ENCODE peak calls at places on chromosomes 11 and 22, in seven cellular contexts. S is tibial nerve, M is tibial artery, J is PC-3, R is cardiac muscle cell, C is uterus, A is adrenal gland. X is an unnamed sample. For H3K4me1 and H3K36me3, the result is how much of the 10 kb centered on the place peaks cover.

GRCh38 chr11:11207428-11207827 is 145.6 kb downstream of the CSNK2A3 start:
- DNase-seq in S (no peak), C (no peak), M (no peak), J (no peak), A (no peak), R (no peak), X (no peak)

GRCh38 chr11:12235945-12236743 is 125.8 kb downstream of the MICAL2 start:
- DNase-seq in S (no peak), M (peak), R (peak), J (peak), A (no peak), C (no peak), X (no peak)

GRCh38 chr11:69335461-69336386 is 41.8 kb downstream of the MYEOV start:
- DNase-seq in M (peak), R (no peak), S (no peak), A (peak), J (peak), C (no peak), X (no peak)

GRCh38 chr22:39384750-39385480 is 14.7 kb upstream of the TAB1 start:
- DNase-seq in R (peak), C (no peak), S (no peak), A (peak), M (no peak), J (peak), X (no peak)

GRCh38 chr11:68653486-68654430 is 30.6 kb upstream of the GAL start:
- DNase-seq in C (no peak), S (no peak), R (no peak), A (no peak), J (no peak), M (no peak), X (no peak)

GRCh38 chr11:48055292-48056132 is 75.2 kb downstream of the PTPRJ start:
- DNase-seq in M (no peak), A (no peak), R (no peak), J (peak), C (no peak), S (no peak), X (no peak)

GRCh38 chr11:830295-831131 is 2.2 kb upstream of the CD151 start:
- DNase-seq in S (no peak), R (peak), M (peak), J (no peak), A (peak), C (peak), X (no peak)

GRCh38 chr22:46224771-46225290 is 25.3 kb downstream of the CDPF1 start:
- DNase-seq in M (no peak), S (no peak), R (no peak), C (no peak), J (no peak), A (peak), X (no peak)

GRCh38 chr11:14636119-14636518 is 7.5 kb upstream of the PDE3B start:
- DNase-seq in M (no peak), J (no peak), A (no peak), R (no peak), C (no peak), S (no peak), X (no peak)

GRCh38 chr22:21673534-21674321 is 7.9 kb downstream of the PPIL2 start:
- DNase-seq in S (no peak), R (no peak), M (no peak), C (no peak), J (no peak), A (no peak), X (no peak)
- H3K4me1 ChIP-seq in S (under half), R (under half), M (under half), C (under half), J (under half), A (under half), X (under half)

GRCh38 chr22:35417606-35418005 is 17.7 kb downstream of the MCM5 start:
- DNase-seq in A (no peak), R (no peak), S (no peak), C (no peak), M (no peak), J (no peak), X (no peak)
- H3K36me3 ChIP-seq in A (under half), R (under half), S (half or more), C (under half), M (half or more), J (under half), X (under half)

DNA sequence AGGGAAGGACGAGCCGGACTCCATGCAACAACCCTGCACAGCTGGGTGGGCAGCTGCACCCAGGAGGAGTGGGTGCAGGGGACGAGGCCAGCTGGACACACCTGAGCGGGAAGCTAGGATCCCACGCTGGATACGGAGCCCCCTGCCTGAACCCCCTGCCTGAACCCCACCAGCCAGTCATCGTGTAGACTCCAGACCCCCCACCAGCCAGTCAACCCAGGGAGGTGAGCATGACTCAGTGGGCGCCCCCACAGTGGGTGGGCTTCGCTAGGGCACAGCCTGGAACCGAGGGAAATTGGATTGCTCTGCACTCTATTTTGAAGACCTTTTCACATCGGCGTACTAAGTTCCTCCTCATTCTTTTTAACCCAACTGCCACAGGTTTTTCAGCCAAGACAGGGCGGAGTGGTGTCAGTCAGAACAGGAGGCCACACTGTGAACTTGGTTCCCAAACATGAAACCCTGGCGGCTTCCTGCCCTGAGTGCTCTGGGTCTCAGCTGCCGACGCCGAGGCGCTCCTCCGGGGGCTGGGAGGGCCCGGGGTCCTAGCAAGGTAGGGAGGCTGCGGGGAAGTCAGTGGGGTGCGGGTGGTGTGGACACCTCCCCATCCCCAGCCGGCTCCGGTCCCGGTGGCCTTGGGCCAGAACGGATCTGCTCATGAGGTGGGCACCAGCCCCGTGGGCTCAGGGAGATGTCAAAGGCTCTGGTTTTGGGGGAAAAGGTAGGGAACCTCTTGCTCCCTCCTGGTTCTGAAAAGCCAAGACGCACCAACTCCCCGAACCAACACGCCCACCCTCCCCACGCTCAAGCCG is 57.0 kb downstream of the BRD1 start:
- DNase-seq in J (no peak), R (no peak), M (peak), A (no peak), C (no peak), S (no peak), X (no peak)
- H3K4me3 ChIP-seq in J (no peak), R (no peak), M (no peak), A (no peak), C (no peak), S (no peak), X (no peak)

DNA sequence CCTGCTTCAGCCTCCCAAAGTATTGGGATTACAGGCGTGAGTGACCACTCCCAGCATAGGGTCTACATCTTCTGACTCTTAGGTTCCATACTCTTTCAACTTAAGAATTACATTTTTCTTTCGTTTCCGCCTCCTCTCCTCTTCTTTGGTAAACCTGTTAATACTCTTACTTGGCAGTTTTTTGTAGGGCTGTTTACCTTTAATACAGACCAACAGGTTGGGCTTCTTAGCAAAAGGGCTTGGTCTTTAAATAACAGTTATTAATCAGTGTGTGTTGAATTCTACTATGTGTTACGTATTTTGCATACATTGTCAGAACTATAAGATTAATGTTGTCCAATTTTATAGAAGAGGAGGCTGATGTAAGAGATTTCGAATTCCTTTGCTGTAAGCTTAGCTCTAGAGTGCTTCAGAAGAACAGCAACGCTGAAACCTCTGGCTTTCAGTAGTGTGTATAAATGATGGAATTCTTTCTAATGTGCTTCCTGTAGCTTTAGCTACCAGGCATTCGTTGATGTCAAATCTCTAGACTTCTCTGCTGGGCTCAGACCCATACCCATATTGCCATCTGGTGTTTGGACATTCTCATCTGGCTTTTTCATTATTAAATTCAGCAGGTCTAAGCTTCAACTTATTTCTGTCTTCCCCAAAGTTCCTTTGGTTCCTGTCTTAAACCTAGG is 3.1 kb downstream of the FDX1 start:
- DNase-seq in J (peak), M (no peak), R (no peak), C (no peak), S (no peak), A (no peak), X (no peak)
- H3K4me1 ChIP-seq in J (under half), M (under half), R (under half), C (under half), S (under half), A (under half), X (under half)

GRCh38 chr11:65389294-65389980 is 3.0 kb downstream of the FRMD8 start:
- DNase-seq in C (no peak), S (no peak), R (no peak), M (no peak), J (no peak), A (no peak), X (no peak)

GRCh38 chr11:65392186-65392829 is 5.9 kb downstream of the FRMD8 start:
- DNase-seq in J (no peak), A (no peak), S (no peak), C (no peak), R (no peak), M (no peak), X (no peak)

GRCh38 chr11:65390099-65390941 is 3.9 kb downstream of the FRMD8 start:
- DNase-seq in J (no peak), A (no peak), M (no peak), C (no peak), S (no peak), R (no peak), X (no peak)

GRCh38 chr11:65392899-65393298 is 6.5 kb downstream of the FRMD8 start:
- DNase-seq in M (no peak), C (no peak), S (no peak), A (no peak), R (no peak), J (no peak), X (no peak)

GRCh38 chr11:65391007-65391406 is 4.6 kb downstream of the FRMD8 start:
- DNase-seq in A (peak), R (no peak), M (no peak), J (no peak), C (no peak), S (no peak), X (no peak)
- H3K36me3 ChIP-seq in A (under half), R (under half), M (under half), J (under half), C (under half), S (under half), X (under half)

GRCh38 chr22:50192825-50193204 is 7.1 kb downstream of the TRABD start:
- DNase-seq in J (no peak), R (no peak), S (no peak), M (no peak), A (no peak), C (no peak), X (no peak)
- H3K4me3 ChIP-seq in J (no peak), R (no peak), S (no peak), M (no peak), A (no peak), C (no peak), X (no peak)

DNA sequence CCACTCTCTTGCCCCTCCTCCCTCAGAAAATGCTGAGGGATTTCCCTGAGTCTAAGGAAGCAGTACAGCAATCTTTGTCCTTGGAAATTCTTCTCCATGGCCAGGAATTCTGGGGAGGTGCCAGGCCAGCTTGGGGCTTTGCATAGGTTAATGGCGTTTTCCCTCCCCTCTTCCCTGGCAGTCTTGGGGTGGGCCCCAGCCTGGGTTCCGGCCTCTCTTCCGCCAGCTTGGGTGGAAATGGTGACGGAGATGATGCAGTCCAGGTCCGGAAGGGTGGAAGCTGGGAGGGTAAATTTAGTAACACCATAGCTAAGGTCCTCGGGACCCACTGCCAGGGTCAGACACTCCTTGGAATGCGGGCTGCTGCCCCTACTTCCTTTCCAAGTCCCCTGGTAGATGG is 5.0 kb downstream of the PHLDB1 start:
- DNase-seq in A (peak), S (no peak), J (no peak), C (no peak), R (no peak), M (no peak), X (no peak)
- H3K4me1 ChIP-seq in A (under half), S (half or more), J (under half), C (under half), R (under half), M (under half), X (half or more)

GRCh38 chr11:134636071-134636470 is 224.0 kb upstream of the B3GAT1 start:
- DNase-seq in S (no peak), R (no peak), J (no peak), A (peak), C (no peak), M (peak), X (no peak)

GRCh38 chr11:134632347-134633119 is 220.5 kb upstream of the B3GAT1 start:
- DNase-seq in S (no peak), C (no peak), J (no peak), M (peak), R (no peak), A (no peak), X (no peak)

GRCh38 chr11:134634897-134635831 is 223.1 kb upstream of the B3GAT1 start:
- DNase-seq in J (no peak), M (no peak), R (peak), S (no peak), A (peak), C (no peak), X (no peak)

GRCh38 chr11:134630896-134631295 is 218.9 kb upstream of the B3GAT1 start:
- DNase-seq in R (no peak), S (no peak), J (no peak), A (peak), C (no peak), M (no peak), X (no peak)

GRCh38 chr11:134633276-134633675 is 221.2 kb upstream of the B3GAT1 start:
- DNase-seq in A (no peak), J (no peak), C (no peak), R (no peak), S (no peak), M (peak), X (no peak)
- H3K36me3 ChIP-seq in A (under half), J (under half), C (under half), R (under half), S (under half), M (under half), X (under half)

DNA sequence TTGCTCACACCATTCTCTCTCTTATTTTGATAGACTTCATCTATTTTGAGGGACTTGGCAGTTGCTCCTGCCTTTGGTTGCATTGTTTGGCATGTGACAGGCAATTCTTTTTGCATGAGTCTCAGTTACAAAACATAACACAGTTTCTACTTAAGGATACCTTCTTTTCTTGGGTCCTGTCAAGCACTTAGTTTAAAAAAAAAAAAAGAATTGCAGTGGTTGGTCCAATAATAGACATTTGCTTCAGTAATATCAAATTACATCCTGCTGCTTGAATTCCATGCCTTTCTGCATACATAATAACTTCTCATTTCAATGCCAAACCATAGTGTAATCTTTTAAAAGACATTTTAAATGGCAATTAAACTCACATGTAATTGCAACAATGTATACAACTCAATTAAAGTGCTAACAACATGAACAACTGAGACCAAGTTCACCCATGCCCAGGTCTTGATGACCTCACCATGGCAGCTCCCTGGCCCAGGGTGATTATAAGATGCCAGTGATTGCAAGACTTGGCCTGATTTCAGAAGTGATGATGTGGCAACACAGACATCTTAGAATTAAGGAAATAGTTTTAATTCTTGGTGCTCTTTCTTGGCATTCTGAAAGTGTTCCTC is 32.2 kb upstream of the PLET1 start:
- DNase-seq in J (peak), S (no peak), M (peak), R (no peak), A (peak), C (no peak), X (no peak)
- H3K4me3 ChIP-seq in J (no peak), S (no peak), M (no peak), R (no peak), A (no peak), C (no peak), X (no peak)

X was measured in esophagus squamous epithelium.